ENCODE peak calls at places on chromosomes 5 and 9, in six cellular contexts. O, G, R, A, U and F are unnamed samples.

GRCh38 chr5:149532413-149532812 is 18.8 kb downstream of the CSNK1A1 start:
- DNase-seq in O (no peak), G (no peak), R (no peak), A (no peak), U (no peak), F (no peak)

GRCh38 chr5:128534729-128535128 is 3.3 kb downstream of the FBN2 start:
- DNase-seq in O (peak; percentile 45), G (no peak), R (no peak), A (no peak), U (no peak), F (peak; percentile 48)

GRCh38 chr5:126002222-126002897 is 420.8 kb upstream of the GRAMD2B start:
- DNase-seq in O (peak; percentile 98), G (peak; percentile 90), R (no peak), A (peak; percentile 80), U (no peak), F (peak; percentile 95)

GRCh38 chr5:69209607-69210006 is 20.2 kb downstream of the CENPH start:
- DNase-seq in O (peak; percentile 66), G (no peak), R (no peak), A (no peak), U (no peak), F (peak; percentile 11)

GRCh38 chr5:65695896-65696295 is 26.0 kb downstream of the SGTB start:
- DNase-seq in O (no peak), G (no peak), R (no peak), A (no peak), U (no peak), F (no peak)

GRCh38 chr9:131709741-131710499 is 30.0 kb downstream of the RAPGEF1 start:
- DNase-seq in O (peak; percentile 52), G (peak; percentile 18), R (peak; percentile 87), A (no peak), U (no peak), F (peak; percentile 59)

GRCh38 chr5:87079219-87079618 is 188.5 kb upstream of the RASA1 start:
- DNase-seq in O (no peak), G (no peak), R (no peak), A (no peak), U (no peak), F (no peak)

GRCh38 chr5:161446655-161447054 is 99.9 kb downstream of the GABRB2 start:
- DNase-seq in O (no peak), G (no peak), R (no peak), A (no peak), U (no peak), F (no peak)

GRCh38 chr5:135185461-135186075 is 151.5 kb upstream of the PITX1 start:
- DNase-seq in O (peak; percentile 34), G (no peak), R (no peak), A (no peak), U (no peak), F (peak; percentile 63)

GRCh38 chr5:156838966-156839365 is 11.1 kb upstream of the PPP1R2B start:
- DNase-seq in O (no peak), G (no peak), R (no peak), A (no peak), U (no peak), F (no peak)

GRCh38 chr5:148512498-148512897 is 128.7 kb downstream of the FBXO38 start:
- DNase-seq in O (no peak), G (no peak), R (no peak), A (no peak), U (no peak), F (no peak)

GRCh38 chr9:96460470-96460869 is 10.5 kb downstream of the HABP4 start:
- DNase-seq in O (no peak), G (no peak), R (no peak), A (peak; percentile 49), U (no peak), F (no peak)

GRCh38 chr5:6601271-6601670 is 31.6 kb downstream of the NSUN2 start:
- DNase-seq in O (no peak), G (no peak), R (no peak), A (no peak), U (no peak), F (no peak)

GRCh38 chr5:144368556-144368955 is 197.9 kb downstream of the KCTD16 start:
- DNase-seq in O (peak; percentile 44), G (no peak), R (no peak), A (no peak), U (no peak), F (peak; percentile 59)

GRCh38 chr5:141758316-141758965 is 76.4 kb upstream of the ARAP3 start:
- DNase-seq in O (no peak), G (no peak), R (no peak), A (no peak), U (no peak), F (no peak)

GRCh38 chr5:173452098-173452497 is 123.9 kb upstream of the STC2 start:
- DNase-seq in O (peak; percentile 63), G (peak; percentile 64), R (no peak), A (no peak), U (no peak), F (peak; percentile 94)

GRCh38 chr5:119166026-119166425 is 95.1 kb downstream of the DMXL1 start:
- DNase-seq in O (no peak), G (no peak), R (no peak), A (no peak), U (no peak), F (no peak)

GRCh38 chr5:103041071-103041676 is 78.8 kb downstream of the GIN1 start:
- DNase-seq in O (peak; percentile 81), G (no peak), R (peak; percentile 45), A (peak; percentile 18), U (no peak), F (peak; percentile 78)
- TF ChIP-seq CTCF in O (peak; percentile 54), G (peak; percentile 30), R (peak; percentile 23), A (peak; percentile 48), U (no peak), F (peak; percentile 37)

DNA sequence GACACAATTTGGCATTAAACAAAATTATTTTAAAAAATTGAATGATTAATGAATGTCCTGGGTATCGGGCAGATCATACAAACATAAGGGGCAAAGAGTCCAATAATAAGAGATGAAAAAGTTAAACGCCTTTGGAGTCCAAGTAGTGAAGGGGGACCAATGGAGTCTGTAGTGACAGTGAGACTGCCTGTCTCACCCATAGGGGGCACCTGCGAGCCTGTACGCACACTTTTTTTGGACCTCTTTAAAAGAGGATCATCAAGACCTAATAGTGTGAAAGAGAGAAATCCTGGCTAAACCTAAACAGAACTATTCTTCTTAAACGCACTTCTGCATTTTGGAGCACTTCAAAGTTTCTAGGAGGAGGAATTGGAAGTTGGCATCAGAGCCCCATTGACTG is 636.0 kb upstream of the KLF4 start:
- DNase-seq in O (no peak), G (no peak), R (peak; percentile 14), A (no peak), U (no peak), F (no peak)
- TF ChIP-seq CTCF in O (peak; percentile 54), G (peak; percentile 61), R (peak; percentile 38), A (no peak), U (no peak), F (peak; percentile 53)

GRCh38 chr5:96896806-96897205 is 20.5 kb downstream of the ERAP2 start:
- DNase-seq in O (no peak), G (no peak), R (peak; percentile 80), A (no peak), U (no peak), F (no peak)
- TF ChIP-seq CTCF in O (no peak), G (no peak), R (no peak), A (no peak), U (no peak), F (no peak)

DNA sequence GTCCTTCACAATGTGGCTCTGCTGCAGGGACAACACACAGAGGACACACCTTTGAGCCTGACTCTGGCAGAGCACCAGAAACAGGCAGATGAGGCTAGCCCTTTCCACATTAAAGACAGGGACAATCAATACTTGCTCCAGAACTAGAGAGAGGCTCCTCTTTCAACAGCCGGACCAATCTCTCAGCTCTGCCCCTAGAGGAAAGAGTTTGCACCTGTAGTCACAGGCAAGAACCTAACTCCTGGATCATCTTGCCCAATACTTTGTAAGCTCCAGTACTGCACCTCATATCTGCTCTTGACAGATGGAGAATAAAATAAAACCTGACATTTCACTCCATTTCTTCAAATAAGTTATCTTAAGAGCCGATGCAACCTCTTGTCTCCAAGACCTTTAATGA is 52.1 kb downstream of the EPB41L4A start:
- DNase-seq in O (peak; percentile 13), G (no peak), R (peak; percentile 33), A (no peak), U (no peak), F (no peak)
- TF ChIP-seq CTCF in O (peak; percentile 41), G (peak; percentile 60), R (peak; percentile 60), A (no peak), U (no peak), F (peak; percentile 22)

GRCh38 chr9:112971415-112971814 is 40.6 kb downstream of the ZNF883 start:
- DNase-seq in O (peak; percentile 15), G (no peak), R (peak; percentile 14), A (no peak), U (no peak), F (peak; percentile 6)
- TF ChIP-seq CTCF in O (peak; percentile 36), G (peak; percentile 52), R (peak; percentile 17), A (peak; percentile 24), U (no peak), F (peak; percentile 31)

DNA sequence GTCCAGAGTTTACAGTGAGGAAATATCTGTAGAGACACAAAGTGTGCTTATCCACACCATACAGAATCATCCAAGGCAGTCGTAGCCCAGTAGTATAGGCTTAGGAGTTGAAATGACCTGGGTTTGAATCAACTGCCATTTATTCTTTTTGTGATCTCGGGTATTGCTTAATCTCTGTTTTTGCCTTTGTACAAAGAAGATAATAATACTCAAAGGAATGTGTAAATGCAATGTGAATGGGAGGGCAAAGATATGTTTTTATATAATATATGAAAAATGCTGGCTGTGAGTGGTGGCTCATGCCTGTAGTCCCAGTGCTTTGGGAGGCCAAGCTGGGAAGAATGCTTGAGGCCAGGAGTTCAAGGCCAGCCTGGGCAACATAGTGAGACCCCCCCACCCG is 141.1 kb downstream of the SPATA31D1 start:
- DNase-seq in O (no peak), G (peak; percentile 28), R (no peak), A (no peak), U (no peak), F (no peak)
- TF ChIP-seq CTCF in O (no peak), G (no peak), R (no peak), A (no peak), U (no peak), F (no peak)

GRCh38 chr5:113047234-113047633 is 70.6 kb downstream of the DCP2 start:
- DNase-seq in O (peak; percentile 51), G (no peak), R (no peak), A (no peak), U (no peak), F (peak; percentile 67)

GRCh38 chr5:113042491-113043243 is 66.1 kb downstream of the DCP2 start:
- DNase-seq in O (no peak), G (no peak), R (no peak), A (no peak), U (no peak), F (no peak)

GRCh38 chr5:113044776-113045175 is 68.2 kb downstream of the DCP2 start:
- DNase-seq in O (no peak), G (no peak), R (no peak), A (no peak), U (no peak), F (no peak)

GRCh38 chr5:113040672-113041071 is 64.1 kb downstream of the DCP2 start:
- DNase-seq in O (no peak), G (no peak), R (no peak), A (no peak), U (no peak), F (no peak)

GRCh38 chr5:113043491-113043931 is 66.9 kb downstream of the DCP2 start:
- DNase-seq in O (no peak), G (no peak), R (no peak), A (no peak), U (no peak), F (peak; percentile 65)
- TF ChIP-seq CTCF in O (no peak), G (no peak), R (no peak), A (peak; percentile 16), U (no peak), F (no peak)